ENCODE peak calls at places on chromosome 1, in six cellular contexts. J, Z, I, O, H and U are unnamed samples.

GRCh38 chr1:110113551-110113950 is 1.3 kb downstream of the UBL4B start:
- DNase-seq in O (no peak), I (no peak), H (no peak), Z (no peak), J (no peak), U (no peak)

GRCh38 chr1:227781314-227781930 is 34.1 kb upstream of the PRSS38 start:
- DNase-seq in I (no peak), J (no peak), O (no peak), Z (no peak), H (no peak), U (no peak)

GRCh38 chr1:181097242-181097641 is 8.7 kb downstream of the IER5 start:
- DNase-seq in O (no peak), H (no peak), I (no peak), J (no peak), Z (no peak), U (no peak)

GRCh38 chr1:156893048-156893953 is at the start of gene PEAR1:
- DNase-seq in J (no peak), H (no peak), O (peak), I (no peak), Z (peak), U (no peak)

GRCh38 chr1:172416482-172417035 is 3.9 kb upstream of the C1orf105 start:
- DNase-seq in I (no peak), J (no peak), Z (no peak), H (no peak), O (no peak), U (no peak)

GRCh38 chr1:87683557-87683956 is 354.9 kb downstream of the LMO4 start:
- DNase-seq in O (no peak), Z (no peak), I (no peak), H (peak), J (no peak), U (no peak)

GRCh38 chr1:167344605-167345385 is 124.1 kb downstream of the POU2F1 start:
- DNase-seq in J (no peak), Z (no peak), O (peak), H (no peak), I (no peak), U (no peak)

GRCh38 chr1:14947421-14947820 is 206.1 kb upstream of the TMEM51 start:
- DNase-seq in I (no peak), Z (no peak), O (no peak), J (no peak), H (no peak), U (no peak)

GRCh38 chr1:93093332-93094006 is 14.4 kb downstream of the MTF2 start:
- DNase-seq in Z (no peak), H (no peak), J (no peak), I (no peak), O (no peak), U (no peak)

GRCh38 chr1:106747791-106748190 is 308.7 kb upstream of the PRMT6 start:
- DNase-seq in J (no peak), I (no peak), O (no peak), Z (no peak), H (no peak), U (no peak)

GRCh38 chr1:26574018-26574417 is 44.5 kb downstream of the RPS6KA1 start:
- DNase-seq in Z (no peak), O (no peak), I (no peak), H (no peak), J (no peak), U (no peak)

GRCh38 chr1:59669752-59670312 is 144.9 kb upstream of the HOOK1 start:
- DNase-seq in I (no peak), H (no peak), J (no peak), Z (no peak), O (peak), U (no peak)

GRCh38 chr1:219329606-219330005 is 155.9 kb downstream of the LYPLAL1 start:
- DNase-seq in O (peak), Z (no peak), J (peak), I (no peak), H (no peak), U (no peak)

GRCh38 chr1:114651893-114652292 is 18.0 kb downstream of the DENND2C start:
- DNase-seq in Z (no peak), J (no peak), H (no peak), O (no peak), I (no peak), U (no peak)

GRCh38 chr1:155007253-155007828 is 4.7 kb downstream of the ZBTB7B start:
- DNase-seq in I (no peak), H (no peak), O (no peak), Z (no peak), J (no peak), U (no peak)